ENCODE peak calls at places on chromosomes 12 and 14, in four cellular contexts. D is WTC11, A is SK-N-SH, B is HepG2. F is an unnamed sample.

GRCh38 chr14:40336846-40337245 is 904.6 kb upstream of the FBXO33 start:
- DNase-seq in D (no peak), A (no peak), B (no peak), F (no peak)

GRCh38 chr12:132596016-132596415 is 14.4 kb downstream of the LRCOL1 start:
- DNase-seq in D (no peak), A (no peak), B (no peak), F (no peak)

GRCh38 chr14:69620981-69621380 is 9.6 kb downstream of the SUSD6 start:
- DNase-seq in D (no peak), A (no peak), B (no peak), F (no peak)

GRCh38 chr14:72815459-72815858 is 78.4 kb downstream of the DPF3 start:
- DNase-seq in D (no peak), A (no peak), B (no peak), F (no peak)

GRCh38 chr12:112577473-112578334 is 159.0 kb downstream of the PTPN11 start:
- DNase-seq in D (peak), A (no peak), B (no peak), F (no peak)

GRCh38 chr12:125142601-125143000 is 77.4 kb downstream of the AACS start:
- DNase-seq in D (no peak), A (no peak), B (no peak), F (no peak)

GRCh38 chr14:93938766-93939303 is 11.7 kb downstream of the FAM181A start:
- DNase-seq in D (peak), A (no peak), B (no peak), F (no peak)

GRCh38 chr12:2582631-2583616 is 211.8 kb upstream of the FKBP4 start:
- DNase-seq in D (peak), A (peak), B (peak), F (peak)

GRCh38 chr12:103884316-103884715 is 43.3 kb upstream of the NT5DC3 start:
- DNase-seq in D (no peak), A (peak), B (no peak), F (peak)

GRCh38 chr14:55893695-55894094 is 224.5 kb upstream of the PELI2 start:
- DNase-seq in D (no peak), A (no peak), B (no peak), F (no peak)

GRCh38 chr12:103821773-103822172 is 19.3 kb downstream of the NT5DC3 start:
- DNase-seq in D (no peak), A (no peak), B (no peak), F (no peak)

GRCh38 chr12:62210422-62210821 is 49.8 kb upstream of the USP15 start:
- DNase-seq in D (peak), A (peak), B (peak), F (peak)

GRCh38 chr14:58663494-58664111 is 25.8 kb downstream of the DACT1 start:
- DNase-seq in D (no peak), A (peak), B (no peak), F (no peak)

GRCh38 chr14:95204705-95205104 is 47.4 kb upstream of the DICER1 start:
- DNase-seq in D (no peak), A (no peak), B (no peak), F (no peak)

GRCh38 chr12:88299567-88300101 is 157.5 kb downstream of the TMTC3 start:
- DNase-seq in D (no peak), A (no peak), B (no peak), F (peak)

GRCh38 chr12:2429032-2429431 is 365.7 kb upstream of the FKBP4 start:
- DNase-seq in D (no peak), A (no peak), B (no peak), F (no peak)

GRCh38 chr12:11710906-11711305 is 61.4 kb downstream of the ETV6 start:
- DNase-seq in D (no peak), A (no peak), B (peak), F (no peak)

GRCh38 chr14:34363733-34364134 is 98.3 kb downstream of the SPTSSA start:
- DNase-seq in D (no peak), A (no peak), B (no peak), F (no peak)

GRCh38 chr12:68530965-68531364 is 79.7 kb upstream of the RAP1B start:
- DNase-seq in D (no peak), A (no peak), B (no peak), F (no peak)

GRCh38 chr12:93122089-93122488 is 193.0 kb upstream of the EEA1 start:
- DNase-seq in D (no peak), A (no peak), B (peak), F (no peak)

GRCh38 chr12:50103767-50104321 is at the start of gene GPD1:
- DNase-seq in D (peak), A (peak), B (peak), F (peak)

GRCh38 chr12:30631710-30632109 is 64.0 kb downstream of the IPO8 start:
- DNase-seq in D (no peak), A (no peak), B (no peak), F (no peak)

GRCh38 chr12:106581543-106582263 is 1.1 kb upstream of the RFX4 start:
- DNase-seq in D (peak), A (peak), B (no peak), F (peak)

GRCh38 chr12:19969476-19969875 is 398.9 kb upstream of the PDE3A start:
- DNase-seq in D (no peak), A (no peak), B (no peak), F (no peak)

GRCh38 chr12:46404225-46404631 is 31.7 kb upstream of the SLC38A2 start:
- DNase-seq in D (no peak), A (no peak), B (no peak), F (no peak)

GRCh38 chr12:24909667-24910066 is 39.2 kb downstream of the BCAT1 start:
- DNase-seq in D (no peak), A (no peak), B (no peak), F (no peak)

GRCh38 chr12:50032516-50033316 is 7.4 kb upstream of the RACGAP1 start:
- DNase-seq in D (peak), A (peak), B (no peak), F (no peak)

GRCh38 chr12:57176846-57177245 is 29.4 kb upstream of the LRP1-AS start:
- DNase-seq in D (no peak), A (no peak), B (no peak), F (no peak)
- TF ChIP-seq FOXJ3 in D (no peak), A (no peak), B (no peak), F (no peak)

GRCh38 chr12:18414671-18415070 is 153.4 kb downstream of the PIK3C2G start:
- DNase-seq in D (no peak), A (no peak), B (no peak), F (no peak)
- TF ChIP-seq FOXJ3 in D (no peak), A (no peak), B (no peak), F (no peak)

GRCh38 chr12:22600226-22600625 is 24.7 kb upstream of the ETNK1 start:
- DNase-seq in D (no peak), A (no peak), B (no peak), F (no peak)

GRCh38 chr12:22598141-22598762 is 26.7 kb upstream of the ETNK1 start:
- DNase-seq in D (no peak), A (no peak), B (no peak), F (no peak)

DNA sequence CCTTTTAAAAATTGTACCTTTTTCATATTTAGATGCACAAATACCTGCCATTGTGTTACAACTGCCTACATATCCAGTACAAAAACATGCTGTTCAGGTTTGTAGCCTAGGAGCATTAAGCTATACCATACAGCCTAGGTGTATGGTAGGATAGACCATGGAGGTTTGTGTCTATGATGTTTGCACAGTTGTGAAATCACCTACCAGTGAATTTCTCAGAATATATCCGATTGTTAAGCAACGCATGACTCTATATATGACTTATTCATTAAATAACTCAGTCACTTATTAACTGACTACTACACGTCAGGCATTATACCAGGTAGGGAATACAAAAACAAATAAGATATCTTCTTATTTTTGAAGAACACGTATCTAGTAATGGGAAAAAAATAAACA is 26.2 kb upstream of the ETNK1 start:
- DNase-seq in D (no peak), A (no peak), B (peak), F (no peak)
- TF ChIP-seq FOXJ3 in D (no peak), A (no peak), B (no peak), F (no peak)

GRCh38 chr12:110199360-110200123 is 75.4 kb downstream of the IFT81 start:
- DNase-seq in D (no peak), A (peak), B (peak), F (no peak)
- TF ChIP-seq FOXJ3 in D (no peak), A (no peak), B (peak), F (no peak)

DNA sequence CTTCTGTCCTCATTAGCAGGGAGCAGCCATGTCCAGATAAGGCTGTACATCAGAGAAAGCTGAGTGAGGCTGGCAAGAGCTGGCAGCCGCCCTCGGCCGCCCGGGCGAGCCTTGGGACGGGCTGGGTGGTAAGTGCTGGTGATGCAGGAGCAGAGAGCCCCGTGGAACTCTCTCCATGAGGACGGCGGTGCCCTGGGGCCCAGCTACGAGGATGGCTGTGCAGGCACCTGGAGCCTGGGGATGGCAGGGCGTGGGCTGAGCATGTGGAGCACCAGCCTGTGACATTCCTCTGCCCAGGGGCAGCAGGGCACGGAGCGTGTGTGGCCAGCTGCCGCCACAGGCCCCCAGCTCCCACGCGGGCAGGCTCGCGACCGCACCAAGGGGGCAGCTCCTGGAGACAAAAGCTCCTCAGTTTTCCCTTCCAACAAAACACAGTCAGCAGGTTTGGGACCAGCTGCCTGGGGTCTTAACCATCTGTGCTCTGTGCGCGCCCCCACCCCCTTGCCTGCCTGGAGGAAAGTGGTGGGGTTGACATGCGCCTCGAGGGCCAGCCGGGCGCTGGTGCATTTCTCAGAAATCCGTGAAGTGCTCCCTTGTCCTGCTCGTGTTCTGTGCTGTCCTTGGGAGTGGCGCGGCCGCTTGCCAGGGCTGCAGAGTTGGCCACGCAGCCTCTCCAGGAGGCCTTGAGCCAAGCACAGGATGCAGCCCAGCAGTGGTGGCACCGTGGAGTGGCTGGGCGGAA is 21.4 kb downstream of the PACS2 start:
- DNase-seq in D (no peak), A (no peak), B (no peak), F (no peak)
- TF ChIP-seq FOXJ3 in D (no peak), A (no peak), B (no peak), F (no peak)

DNA sequence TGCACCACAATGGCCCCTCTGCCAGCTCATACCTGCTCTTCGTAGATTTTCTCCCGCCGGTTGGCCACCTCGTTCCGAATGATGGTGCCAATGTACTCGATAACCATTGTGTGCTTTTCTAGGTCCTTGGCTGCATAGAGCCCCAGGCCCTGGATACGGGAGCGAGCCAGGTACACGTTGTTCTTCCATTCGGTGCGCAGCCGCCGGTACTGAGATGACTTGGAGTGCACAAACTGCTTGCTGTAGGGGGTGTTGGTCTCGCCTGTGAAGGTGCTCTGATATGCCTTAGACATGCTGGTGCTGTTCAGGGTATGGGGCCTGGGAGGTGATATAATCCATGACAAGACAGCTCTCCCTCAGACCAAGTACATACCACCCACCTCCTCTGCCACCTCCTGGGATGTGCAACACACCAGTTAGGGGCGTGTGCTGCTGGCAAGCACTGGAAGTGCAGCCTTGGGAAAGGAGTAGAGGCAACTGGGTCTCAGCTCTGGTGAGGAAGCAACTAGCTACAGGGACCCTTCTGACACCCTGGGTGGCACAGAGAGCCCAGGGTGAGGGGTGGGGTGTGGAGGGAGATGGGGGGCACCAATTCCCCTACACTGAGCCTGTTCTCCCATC is 4.1 kb upstream of the PRKAG1 start:
- DNase-seq in D (no peak), A (no peak), B (no peak), F (no peak)
- TF ChIP-seq FOXJ3 in D (no peak), A (no peak), B (no peak), F (no peak)

GRCh38 chr14:50544911-50545310 is 12.5 kb upstream of the MAP4K5 start:
- DNase-seq in D (no peak), A (no peak), B (no peak), F (no peak)

GRCh38 chr14:50541159-50541567 is 8.8 kb upstream of the MAP4K5 start:
- DNase-seq in D (no peak), A (no peak), B (no peak), F (no peak)

GRCh38 chr14:50539051-50539450 is 6.7 kb upstream of the MAP4K5 start:
- DNase-seq in D (no peak), A (no peak), B (no peak), F (no peak)

GRCh38 chr14:50545618-50546017 is 13.2 kb upstream of the MAP4K5 start:
- DNase-seq in D (no peak), A (no peak), B (peak), F (no peak)

DNA sequence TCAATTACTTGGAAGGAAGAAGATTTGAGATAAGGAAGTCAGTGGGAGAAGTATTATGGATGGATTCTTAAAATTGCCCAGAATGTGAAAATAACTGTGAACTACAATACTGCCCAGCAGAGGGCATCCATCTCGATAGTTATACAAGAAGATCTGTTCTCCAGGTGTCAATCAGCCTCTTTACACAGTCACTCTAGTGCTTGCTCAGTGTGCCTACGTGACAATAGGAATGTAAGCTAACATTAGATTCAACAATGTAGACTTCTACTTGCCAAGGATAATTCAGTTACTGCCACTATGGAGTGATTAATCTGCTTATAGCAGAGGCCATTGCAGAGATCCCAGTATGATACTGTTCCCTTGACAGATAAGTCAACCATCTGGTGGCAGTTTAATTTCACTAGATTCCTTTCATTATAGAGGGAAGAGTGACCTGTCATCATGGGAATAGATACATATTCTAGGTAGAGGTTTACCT is 10.6 kb upstream of the MAP4K5 start:
- DNase-seq in D (no peak), A (peak), B (peak), F (peak)
- TF ChIP-seq FOXJ3 in D (no peak), A (no peak), B (no peak), F (no peak)

F was measured in K562.